ENCODE peak calls at places on chromosome 22, in ten cellular contexts. One of them, this sample, is unnamed.
A peak's percentile ranks its signal among the peaks of the same experiment; 100 is the strongest.

GRCh38 chr22:33418483-33418882 is 360.3 kb upstream of the SYN3 start:
- DNase-seq in K562: no peak
- DNase-seq in endothelial cell of umbilical vein: no peak
- DNase-seq in MM.1S: no peak
- DNase-seq in fibroblast of lung: no peak
- DNase-seq in IMR-90: no peak
- DNase-seq in trophoblast cell: no peak
- DNase-seq in neuronal stem cell: no peak
- DNase-seq in GM12878: no peak
- DNase-seq in mesenchymal stem cell: no peak
- DNase-seq in this sample: no peak

GRCh38 chr22:27378994-27379393 is 422.6 kb downstream of the MN1 start:
- DNase-seq in K562: no peak
- DNase-seq in endothelial cell of umbilical vein: no peak
- DNase-seq in MM.1S: no peak
- DNase-seq in fibroblast of lung: no peak
- DNase-seq in IMR-90: no peak
- DNase-seq in trophoblast cell: no peak
- DNase-seq in neuronal stem cell: no peak
- DNase-seq in GM12878: no peak
- DNase-seq in mesenchymal stem cell: no peak
- DNase-seq in this sample: no peak

GRCh38 chr22:49018601-49019000 is 809.1 kb downstream of the BRD1 start:
- DNase-seq in K562: no peak
- DNase-seq in endothelial cell of umbilical vein: no peak
- DNase-seq in MM.1S: no peak
- DNase-seq in fibroblast of lung: no peak
- DNase-seq in IMR-90: no peak
- DNase-seq in trophoblast cell: no peak
- DNase-seq in neuronal stem cell: no peak
- DNase-seq in GM12878: no peak
- DNase-seq in mesenchymal stem cell: no peak
- DNase-seq in this sample: no peak

GRCh38 chr22:48315415-48316244 is 1512.0 kb downstream of the BRD1 start:
- DNase-seq in K562: no peak
- DNase-seq in endothelial cell of umbilical vein: no peak
- DNase-seq in MM.1S: no peak
- DNase-seq in fibroblast of lung: no peak
- DNase-seq in IMR-90: no peak
- DNase-seq in trophoblast cell: no peak
- DNase-seq in neuronal stem cell: no peak
- DNase-seq in GM12878: no peak
- DNase-seq in mesenchymal stem cell: no peak
- DNase-seq in this sample: no peak

GRCh38 chr22:46612341-46612903 is 7.8 kb upstream of the GRAMD4 start:
- DNase-seq in K562: no peak
- DNase-seq in endothelial cell of umbilical vein: no peak
- DNase-seq in MM.1S: no peak
- DNase-seq in fibroblast of lung: no peak
- DNase-seq in IMR-90: no peak
- DNase-seq in trophoblast cell: no peak
- DNase-seq in neuronal stem cell: no peak
- DNase-seq in GM12878: no peak
- DNase-seq in mesenchymal stem cell: no peak
- DNase-seq in this sample: no peak

GRCh38 chr22:19802881-19803735 is 42.5 kb downstream of the TBX1 start:
- DNase-seq in K562: no peak
- DNase-seq in endothelial cell of umbilical vein: no peak
- DNase-seq in MM.1S: no peak
- DNase-seq in fibroblast of lung: no peak
- DNase-seq in IMR-90: no peak
- DNase-seq in trophoblast cell: no peak
- DNase-seq in neuronal stem cell: no peak
- DNase-seq in GM12878: no peak
- DNase-seq in mesenchymal stem cell: no peak
- DNase-seq in this sample: no peak

GRCh38 chr22:44033689-44034088 is 9.6 kb downstream of the PARVB start:
- DNase-seq in K562: no peak
- DNase-seq in endothelial cell of umbilical vein: no peak
- DNase-seq in MM.1S: no peak
- DNase-seq in fibroblast of lung: no peak
- DNase-seq in IMR-90: peak; percentile 75
- DNase-seq in trophoblast cell: no peak
- DNase-seq in neuronal stem cell: no peak
- DNase-seq in GM12878: no peak
- DNase-seq in mesenchymal stem cell: peak; percentile 21
- DNase-seq in this sample: no peak

GRCh38 chr22:32005453-32005852 is 37.6 kb upstream of the SLC5A1 start:
- DNase-seq in K562: no peak
- DNase-seq in endothelial cell of umbilical vein: no peak
- DNase-seq in MM.1S: no peak
- DNase-seq in fibroblast of lung: peak; percentile 80
- DNase-seq in IMR-90: peak; percentile 25
- DNase-seq in trophoblast cell: peak; percentile 85
- DNase-seq in neuronal stem cell: no peak
- DNase-seq in GM12878: no peak
- DNase-seq in mesenchymal stem cell: peak; percentile 22
- DNase-seq in this sample: peak; percentile 66

GRCh38 chr22:20440637-20441591 is 3.3 kb upstream of the SCARF2 start:
- DNase-seq in K562: no peak
- DNase-seq in endothelial cell of umbilical vein: no peak
- DNase-seq in MM.1S: no peak
- DNase-seq in fibroblast of lung: no peak
- DNase-seq in IMR-90: no peak
- DNase-seq in trophoblast cell: no peak
- DNase-seq in neuronal stem cell: no peak
- DNase-seq in GM12878: no peak
- DNase-seq in mesenchymal stem cell: no peak
- DNase-seq in this sample: no peak

GRCh38 chr22:44188986-44189630 is 8.4 kb downstream of the PARVG start:
- DNase-seq in K562: no peak
- DNase-seq in endothelial cell of umbilical vein: no peak
- DNase-seq in MM.1S: no peak
- DNase-seq in fibroblast of lung: no peak
- DNase-seq in IMR-90: no peak
- DNase-seq in trophoblast cell: no peak
- DNase-seq in neuronal stem cell: no peak
- DNase-seq in GM12878: no peak
- DNase-seq in mesenchymal stem cell: no peak
- DNase-seq in this sample: no peak

GRCh38 chr22:30867746-30868662 is 100.6 kb downstream of the MORC2 start:
- DNase-seq in K562: no peak
- DNase-seq in endothelial cell of umbilical vein: no peak
- DNase-seq in MM.1S: no peak
- DNase-seq in fibroblast of lung: no peak
- DNase-seq in IMR-90: no peak
- DNase-seq in trophoblast cell: no peak
- DNase-seq in neuronal stem cell: no peak
- DNase-seq in GM12878: no peak
- DNase-seq in mesenchymal stem cell: no peak
- DNase-seq in this sample: no peak

GRCh38 chr22:36432592-36433317 is 45.0 kb upstream of the MYH9 start:
- DNase-seq in K562: no peak
- DNase-seq in endothelial cell of umbilical vein: no peak
- DNase-seq in MM.1S: no peak
- DNase-seq in fibroblast of lung: peak; percentile 90
- DNase-seq in IMR-90: no peak
- DNase-seq in trophoblast cell: no peak
- DNase-seq in neuronal stem cell: no peak
- DNase-seq in GM12878: no peak
- DNase-seq in mesenchymal stem cell: peak; percentile 66
- DNase-seq in this sample: no peak

GRCh38 chr22:30247561-30247960 is 1.0 kb upstream of the LIF start:
- DNase-seq in K562: no peak
- DNase-seq in endothelial cell of umbilical vein: no peak
- DNase-seq in MM.1S: no peak
- DNase-seq in fibroblast of lung: no peak
- DNase-seq in IMR-90: no peak
- DNase-seq in trophoblast cell: no peak
- DNase-seq in neuronal stem cell: no peak
- DNase-seq in GM12878: no peak
- DNase-seq in mesenchymal stem cell: no peak
- DNase-seq in this sample: no peak

GRCh38 chr22:30371981-30372380 is 15.2 kb downstream of the CCDC157 start:
- DNase-seq in K562: no peak
- DNase-seq in endothelial cell of umbilical vein: no peak
- DNase-seq in MM.1S: no peak
- DNase-seq in fibroblast of lung: no peak
- DNase-seq in IMR-90: no peak
- DNase-seq in trophoblast cell: no peak
- DNase-seq in neuronal stem cell: no peak
- DNase-seq in GM12878: no peak
- DNase-seq in mesenchymal stem cell: no peak
- DNase-seq in this sample: no peak

GRCh38 chr22:27420186-27420816 is 381.3 kb downstream of the MN1 start:
- DNase-seq in K562: no peak
- DNase-seq in endothelial cell of umbilical vein: no peak
- DNase-seq in MM.1S: no peak
- DNase-seq in fibroblast of lung: peak; percentile 49
- DNase-seq in IMR-90: peak; percentile 25
- DNase-seq in trophoblast cell: no peak
- DNase-seq in neuronal stem cell: no peak
- DNase-seq in GM12878: no peak
- DNase-seq in mesenchymal stem cell: no peak
- DNase-seq in this sample: no peak

GRCh38 chr22:39292561-39293074 is 26.8 kb downstream of the RPL3 start:
- DNase-seq in K562: peak; percentile 94
- DNase-seq in endothelial cell of umbilical vein: peak; percentile 96
- DNase-seq in MM.1S: no peak
- DNase-seq in fibroblast of lung: peak; percentile 96
- DNase-seq in IMR-90: peak; percentile 92
- DNase-seq in trophoblast cell: peak; percentile 98
- DNase-seq in neuronal stem cell: peak; percentile 45
- DNase-seq in GM12878: no peak
- DNase-seq in mesenchymal stem cell: peak; percentile 91
- DNase-seq in this sample: peak; percentile 87

GRCh38 chr22:42326301-42326700 is 55.8 kb upstream of the TCF20 start:
- DNase-seq in K562: no peak
- DNase-seq in endothelial cell of umbilical vein: no peak
- DNase-seq in MM.1S: no peak
- DNase-seq in fibroblast of lung: no peak
- DNase-seq in IMR-90: no peak
- DNase-seq in trophoblast cell: no peak
- DNase-seq in neuronal stem cell: no peak
- DNase-seq in GM12878: no peak
- DNase-seq in mesenchymal stem cell: no peak
- DNase-seq in this sample: no peak
- H3K27ac ChIP-seq in K562: no peak overlapping the region
- H3K27ac ChIP-seq in endothelial cell of umbilical vein: no peak overlapping the region
- H3K27ac ChIP-seq in MM.1S: no peak overlapping the region
- H3K27ac ChIP-seq in fibroblast of lung: no peak overlapping the region
- H3K27ac ChIP-seq in IMR-90: no peak overlapping the region
- H3K27ac ChIP-seq in trophoblast cell: no peak overlapping the region
- H3K27ac ChIP-seq in neuronal stem cell: no peak overlapping the region
- H3K27ac ChIP-seq in GM12878: no peak overlapping the region
- H3K27ac ChIP-seq in mesenchymal stem cell: no peak overlapping the region
- H3K27ac ChIP-seq in this sample: no peak overlapping the region

DNA sequence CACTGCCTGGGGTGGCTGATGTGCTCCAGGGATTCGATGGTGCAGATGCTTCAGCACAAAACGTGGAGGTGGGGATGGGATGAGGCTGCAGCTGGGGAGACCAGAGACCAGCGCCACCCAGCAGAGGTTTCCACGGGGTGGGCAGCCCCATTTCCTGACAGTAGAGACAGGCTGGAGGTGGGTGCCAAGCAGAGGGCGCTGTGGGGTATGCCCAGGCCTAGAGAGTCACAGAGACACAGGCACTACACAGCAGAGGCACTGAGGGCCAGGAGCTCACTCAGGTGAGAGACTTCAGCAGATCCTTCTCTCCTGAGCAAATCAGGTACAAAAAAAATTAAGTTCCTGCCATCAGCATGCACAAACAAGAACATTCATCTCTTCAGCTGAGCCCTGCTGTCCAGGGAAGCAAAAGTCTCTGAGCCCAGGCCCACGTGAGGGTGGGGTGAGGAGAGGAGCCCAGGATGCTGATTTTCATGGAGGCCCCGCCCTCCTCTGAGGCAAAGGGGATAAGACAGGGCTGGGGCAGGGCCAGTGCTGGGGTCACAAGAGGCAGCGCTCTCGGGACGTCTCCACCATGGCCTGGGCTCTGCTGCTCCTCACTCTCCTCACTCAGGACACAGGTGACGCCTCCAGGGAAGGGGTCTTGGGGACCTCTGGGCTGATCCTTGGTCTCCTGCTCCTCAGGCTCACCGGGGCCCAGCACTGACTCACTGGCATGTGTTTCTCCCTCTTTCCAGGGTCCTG is 53.1 kb downstream of the GGTLC2 start:
- DNase-seq in K562: peak; percentile 49
- DNase-seq in endothelial cell of umbilical vein: no peak
- DNase-seq in MM.1S: no peak
- DNase-seq in fibroblast of lung: no peak
- DNase-seq in IMR-90: no peak
- DNase-seq in trophoblast cell: no peak
- DNase-seq in neuronal stem cell: no peak
- DNase-seq in GM12878: no peak
- DNase-seq in mesenchymal stem cell: no peak
- DNase-seq in this sample: no peak
- H2AFZ ChIP-seq in K562: no peak overlapping the region
- H2AFZ ChIP-seq in endothelial cell of umbilical vein: no peak overlapping the region
- H2AFZ ChIP-seq in MM.1S: no peak overlapping the region
- H2AFZ ChIP-seq in fibroblast of lung: no peak overlapping the region
- H2AFZ ChIP-seq in IMR-90: no peak overlapping the region
- H2AFZ ChIP-seq in trophoblast cell: no peak overlapping the region
- H2AFZ ChIP-seq in neuronal stem cell: no peak overlapping the region
- H2AFZ ChIP-seq in GM12878: no peak overlapping the region
- H2AFZ ChIP-seq in mesenchymal stem cell: no peak overlapping the region
- H2AFZ ChIP-seq in this sample: no peak overlapping the region

GRCh38 chr22:24796056-24796455 is 10.0 kb upstream of the SGSM1 start:
- DNase-seq in K562: no peak
- DNase-seq in endothelial cell of umbilical vein: no peak
- DNase-seq in MM.1S: no peak
- DNase-seq in fibroblast of lung: no peak
- DNase-seq in IMR-90: no peak
- DNase-seq in trophoblast cell: no peak
- DNase-seq in neuronal stem cell: no peak
- DNase-seq in GM12878: no peak
- DNase-seq in mesenchymal stem cell: no peak
- DNase-seq in this sample: no peak
- H3K4me1 ChIP-seq in K562: no peaks in the 10 kb centered on the region
- H3K4me1 ChIP-seq in endothelial cell of umbilical vein: no peaks in the 10 kb centered on the region
- H3K4me1 ChIP-seq in MM.1S: no peaks in the 10 kb centered on the region
- H3K4me1 ChIP-seq in fibroblast of lung: no peaks in the 10 kb centered on the region
- H3K4me1 ChIP-seq in IMR-90: no peaks in the 10 kb centered on the region
- H3K4me1 ChIP-seq in trophoblast cell: no peaks in the 10 kb centered on the region
- H3K4me1 ChIP-seq in neuronal stem cell: no peaks in the 10 kb centered on the region
- H3K4me1 ChIP-seq in GM12878: no peaks in the 10 kb centered on the region
- H3K4me1 ChIP-seq in mesenchymal stem cell: no peaks in the 10 kb centered on the region
- H3K4me1 ChIP-seq in this sample: no peaks in the 10 kb centered on the region

DNA sequence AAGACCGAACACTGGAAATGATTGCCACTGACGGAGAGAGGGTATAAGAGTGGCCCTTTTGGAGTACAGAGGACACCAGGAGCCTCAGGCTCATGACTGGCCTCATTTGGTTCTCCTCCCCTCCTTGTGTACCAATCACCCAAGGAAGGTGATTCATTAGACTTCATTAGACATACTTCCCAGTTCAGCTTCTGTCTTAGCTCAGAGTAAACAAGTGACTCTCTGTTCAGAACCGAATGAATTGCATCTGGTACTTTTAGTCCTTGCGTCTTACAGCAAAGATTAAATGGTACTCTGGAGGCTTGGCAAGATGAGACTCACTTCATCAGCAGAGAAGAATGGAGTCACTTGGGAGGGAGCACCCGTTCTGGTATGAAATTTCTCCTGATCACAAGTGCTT is 75.2 kb downstream of the ZNRF3 start:
- DNase-seq in K562: no peak
- DNase-seq in endothelial cell of umbilical vein: no peak
- DNase-seq in MM.1S: no peak
- DNase-seq in fibroblast of lung: peak; percentile 51
- DNase-seq in IMR-90: peak; percentile 52
- DNase-seq in trophoblast cell: no peak
- DNase-seq in neuronal stem cell: no peak
- DNase-seq in GM12878: no peak
- DNase-seq in mesenchymal stem cell: peak; percentile 14
- DNase-seq in this sample: no peak
- H3K27ac ChIP-seq in K562: no peak overlapping the region
- H3K27ac ChIP-seq in endothelial cell of umbilical vein: no peak overlapping the region
- H3K27ac ChIP-seq in MM.1S: no peak overlapping the region
- H3K27ac ChIP-seq in fibroblast of lung: no peak overlapping the region
- H3K27ac ChIP-seq in IMR-90: no peak overlapping the region
- H3K27ac ChIP-seq in trophoblast cell: no peak overlapping the region
- H3K27ac ChIP-seq in neuronal stem cell: no peak overlapping the region
- H3K27ac ChIP-seq in GM12878: no peak overlapping the region
- H3K27ac ChIP-seq in mesenchymal stem cell: no peak overlapping the region
- H3K27ac ChIP-seq in this sample: no peak overlapping the region